ENCODE peak calls at places on chromosomes 7 and 10, in eight cellular contexts. R is activated CD8-positive, alpha-beta memory T cell treated with anti-CD3 and anti-CD28 coated beads for 24 hours; G is left ventricle myocardium superior; O is NCI-H1694 treated with DMSO at 0.1 percent for 48 hours; F is brain microvascular endothelial cell; J is hippocampal formation; P is fibroblast of pulmonary artery; B is iPS DF 19.7. X is an unnamed sample.

GRCh38 chr7:151798851-151799428 is 78.0 kb downstream of the PRKAG2 start:
- DNase-seq in G (no peak), R (no peak), B (no peak), O (no peak), F (no peak), J (no peak), P (no peak), X (no peak)

GRCh38 chr10:70920519-70920918 is 32.2 kb upstream of the PCBD1 start:
- DNase-seq in R (no peak), J (no peak), P (no peak), F (no peak), O (no peak), B (no peak), G (peak), X (no peak)

GRCh38 chr7:82677493-82677892 is 233.9 kb upstream of the CACNA2D1 start:
- DNase-seq in F (peak), P (no peak), G (no peak), J (no peak), B (no peak), R (peak), O (peak), X (no peak)

GRCh38 chr7:115634633-115635032 is 395.9 kb downstream of the TFEC start:
- DNase-seq in J (no peak), P (peak), O (no peak), B (no peak), R (no peak), F (no peak), G (no peak), X (no peak)

GRCh38 chr10:133420028-133420427 is 4.4 kb downstream of the SPRN start:
- DNase-seq in B (no peak), F (no peak), O (no peak), J (no peak), G (no peak), P (no peak), R (no peak), X (no peak)

GRCh38 chr7:136104269-136104603 is 127.1 kb upstream of the MTPN start:
- DNase-seq in F (no peak), R (no peak), P (no peak), J (no peak), B (no peak), G (no peak), O (no peak), X (no peak)

GRCh38 chr7:3437467-3437866 is 136.4 kb downstream of the SDK1 start:
- DNase-seq in G (no peak), F (no peak), P (no peak), B (no peak), O (no peak), J (no peak), R (no peak), X (no peak)

GRCh38 chr10:18689498-18689897 is 30.3 kb downstream of the ARL5B start:
- DNase-seq in P (peak), O (peak), J (peak), G (no peak), R (no peak), F (no peak), B (no peak), X (peak)

GRCh38 chr10:82924711-82925110 is 1049.7 kb downstream of the NRG3 start:
- DNase-seq in B (no peak), J (no peak), F (no peak), R (no peak), P (no peak), O (no peak), G (no peak), X (no peak)

GRCh38 chr7:78176186-78176585 is 377.6 kb downstream of the PHTF2 start:
- DNase-seq in F (no peak), G (no peak), B (no peak), O (no peak), P (peak), R (no peak), J (no peak), X (no peak)

GRCh38 chr7:138701312-138701923 is at the start of gene SVOPL:
- DNase-seq in J (no peak), O (no peak), F (no peak), P (no peak), G (no peak), R (no peak), B (no peak), X (no peak)

X was measured in HFFc6.